ENCODE peak calls at places on chromosomes 4 and X, in ten cellular contexts. X is COR-L47; V is fibroblast of pulmonary artery; D is stimulated activated CD4-positive, alpha-beta T cell treated with anti-CD3 and anti-CD28 coated beads, Interleukin-15, amount 100 ng/mL, for 1 hour; B is T-helper 1 cell; J is stimulated activated CD8-positive, alpha-beta memory T cell treated with anti-CD3 and anti-CD28 coated beads, Interleukin-4, amount 100 ng/mL, for 24 hours; Z is DMS153; I is non-pigmented ciliary epithelial cell; M is NCI-H2029 treated with DMSO at 0.1 percent for 48 hours; T is neural progenitor cell. R is an unnamed sample.

GRCh38 chrX:82224961-82225360 is 1023.1 kb downstream of the SH3BGRL start:
- DNase-seq in T (no peak), I (no peak), M (no peak), D (no peak), J (no peak), X (no peak), V (no peak), B (no peak), Z (no peak), R (no peak)

GRCh38 chrX:119391279-119391678 is 7.9 kb upstream of the SLC25A43 start:
- DNase-seq in X (no peak), I (no peak), V (peak; percentile 48), D (no peak), M (no peak), Z (no peak), T (no peak), J (no peak), B (peak; percentile 6), R (no peak)

GRCh38 chr4:27692098-27692679 is 831.5 kb downstream of the STIM2 start:
- DNase-seq in M (peak; percentile 12), D (no peak), I (no peak), T (peak; percentile 40), V (peak; percentile 49), B (peak; percentile 0), X (peak; percentile 33), Z (no peak), J (no peak), R (no peak)

GRCh38 chr4:156615066-156615514 is 356.5 kb downstream of the PDGFC start:
- DNase-seq in X (no peak), D (no peak), J (no peak), Z (no peak), B (no peak), T (no peak), M (no peak), V (peak; percentile 94), I (peak; percentile 98), R (no peak)

GRCh38 chr4:173357939-173358338 is 12.8 kb upstream of the SAP30 start:
- DNase-seq in Z (no peak), B (no peak), I (no peak), M (peak; percentile 26), V (no peak), X (no peak), J (no peak), T (no peak), D (no peak), R (no peak)

GRCh38 chr4:10197952-10198351 is 81.4 kb upstream of the WDR1 start:
- DNase-seq in T (no peak), J (no peak), V (no peak), X (no peak), M (no peak), I (no peak), D (no peak), Z (no peak), B (no peak), R (no peak)

GRCh38 chrX:7147431-7147977 is at the start of gene STS:
- DNase-seq in Z (no peak), M (no peak), X (no peak), I (no peak), J (peak; percentile 33), D (no peak), B (peak; percentile 49), V (peak; percentile 21), T (peak; percentile 63), R (peak; percentile 22)

GRCh38 chr4:77240469-77241066 is 83.6 kb downstream of the CCNG2 start:
- DNase-seq in Z (peak; percentile 9), T (peak; percentile 89), X (peak; percentile 59), I (no peak), D (peak; percentile 38), J (peak; percentile 52), B (peak; percentile 35), M (peak; percentile 46), V (peak; percentile 60), R (no peak)

GRCh38 chrX:141405486-141405877 is 163.2 kb upstream of the SPANXC start:
- DNase-seq in T (no peak), X (no peak), D (no peak), J (no peak), V (peak; percentile 28), I (no peak), M (no peak), Z (no peak), B (no peak), R (no peak)